ENCODE peak calls at places on chromosomes 7 and 10, in eight cellular contexts. F is ascending aorta; H is astrocyte of the spinal cord; G is kidney; C is AG04450; R is endodermal cell; I is activated CD8-positive, alpha-beta T cell treated with anti-CD3 and anti-CD28 coated beads for 36 hours; S is fibroblast of pulmonary artery. O is an unnamed sample.

GRCh38 chr7:103307487-103308231 is 10.4 kb downstream of the PMPCB start:
- DNase-seq in F (no peak), H (no peak), G (no peak), C (no peak), R (no peak), I (no peak), S (no peak), O (no peak)

GRCh38 chr7:94174375-94174774 is 170.2 kb upstream of the BET1 start:
- DNase-seq in F (no peak), H (no peak), G (no peak), C (no peak), R (no peak), I (no peak), S (no peak), O (no peak)

GRCh38 chr7:106047818-106048490 is 64.2 kb downstream of the SYPL1 start:
- DNase-seq in F (no peak), H (no peak), G (no peak), C (no peak), R (no peak), I (no peak), S (no peak), O (no peak)

GRCh38 chr7:151690597-151690996 is 170.9 kb upstream of the RHEB start:
- DNase-seq in F (no peak), H (no peak), G (peak), C (no peak), R (no peak), I (no peak), S (peak), O (no peak)

GRCh38 chr10:97685395-97685958 is 1.6 kb downstream of the AVPI1 start:
- DNase-seq in F (no peak), H (peak), G (no peak), C (no peak), R (peak), I (no peak), S (peak), O (no peak)

GRCh38 chr7:19665399-19666008 is 43.3 kb downstream of the POLR1F start:
- DNase-seq in F (no peak), H (peak), G (no peak), C (peak), R (no peak), I (no peak), S (peak), O (no peak)

GRCh38 chr10:1293147-1293546 is 237.0 kb downstream of the WDR37 start:
- DNase-seq in F (no peak), H (no peak), G (no peak), C (no peak), R (no peak), I (no peak), S (no peak), O (no peak)

GRCh38 chr7:119283353-119283752 is 989.6 kb upstream of the KCND2 start:
- DNase-seq in F (no peak), H (no peak), G (no peak), C (no peak), R (no peak), I (no peak), S (no peak), O (no peak)

GRCh38 chr10:12787297-12787696 is 214.2 kb downstream of the CCDC3 start:
- DNase-seq in F (no peak), H (peak), G (no peak), C (no peak), R (no peak), I (no peak), S (no peak), O (no peak)

GRCh38 chr10:59672150-59672875 is 37.3 kb downstream of the SLC16A9 start:
- DNase-seq in F (no peak), H (no peak), G (no peak), C (no peak), R (no peak), I (no peak), S (no peak), O (no peak)

GRCh38 chr10:59678884-59679301 is 30.8 kb downstream of the SLC16A9 start:
- DNase-seq in F (no peak), H (no peak), G (no peak), C (no peak), R (no peak), I (peak), S (peak), O (no peak)

GRCh38 chr10:59677253-59677831 is 32.3 kb downstream of the SLC16A9 start:
- DNase-seq in F (no peak), H (no peak), G (no peak), C (no peak), R (no peak), I (no peak), S (no peak), O (no peak)

GRCh38 chr10:59674211-59674836 is 35.3 kb downstream of the SLC16A9 start:
- DNase-seq in F (no peak), H (peak), G (no peak), C (no peak), R (no peak), I (no peak), S (peak), O (no peak)

GRCh38 chr10:59675812-59676211 is 33.8 kb downstream of the SLC16A9 start:
- DNase-seq in F (no peak), H (no peak), G (no peak), C (no peak), R (peak), I (no peak), S (no peak), O (no peak)
- TF ChIP-seq CTCF in F (no peak), H (no peak), G (no peak), C (no peak), R (peak), I (no peak), S (no peak), O (peak)

GRCh38 chr7:2114052-2114451 is 118.7 kb downstream of the MAD1L1 start:
- DNase-seq in F (no peak), H (peak), G (peak), C (peak), R (no peak), I (no peak), S (peak), O (no peak)
- TF ChIP-seq CTCF in F (no peak), H (peak), G (no peak), C (no peak), R (no peak), I (no peak), S (no peak), O (peak)

GRCh38 chr7:78489423-78489822 is 690.9 kb downstream of the PHTF2 start:
- DNase-seq in F (no peak), H (no peak), G (no peak), C (no peak), R (no peak), I (no peak), S (no peak), O (no peak)

GRCh38 chr7:78490526-78490925 is 692.0 kb downstream of the PHTF2 start:
- DNase-seq in F (no peak), H (no peak), G (no peak), C (no peak), R (no peak), I (no peak), S (no peak), O (no peak)

GRCh38 chr7:78489851-78490250 is 691.3 kb downstream of the PHTF2 start:
- DNase-seq in F (no peak), H (no peak), G (no peak), C (no peak), R (no peak), I (no peak), S (no peak), O (no peak)

GRCh38 chr7:78492146-78492545 is 693.6 kb downstream of the PHTF2 start:
- DNase-seq in F (no peak), H (no peak), G (no peak), C (no peak), R (no peak), I (no peak), S (no peak), O (no peak)

DNA sequence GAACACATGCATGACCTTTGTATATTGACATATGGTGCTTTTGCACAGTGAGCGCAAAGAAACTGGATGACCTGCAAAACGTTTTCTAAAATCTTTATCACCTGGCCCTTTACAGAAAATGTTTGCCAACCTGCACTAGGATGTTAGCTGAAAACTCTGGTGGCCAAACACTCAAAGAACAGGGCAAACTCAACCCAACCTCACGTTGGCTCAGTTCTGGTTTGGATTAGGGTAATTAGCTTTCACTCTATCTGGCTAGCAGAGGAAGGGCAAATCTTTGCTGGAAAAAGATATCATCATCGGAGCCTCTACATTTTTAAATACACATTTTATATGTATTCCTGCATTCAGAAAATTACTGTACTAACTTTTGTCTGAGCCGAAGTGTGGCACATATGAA is 688.9 kb downstream of the PHTF2 start:
- DNase-seq in F (no peak), H (no peak), G (no peak), C (no peak), R (no peak), I (no peak), S (no peak), O (no peak)
- TF ChIP-seq CTCF in F (no peak), H (no peak), G (no peak), C (no peak), R (no peak), I (no peak), S (no peak), O (no peak)

DNA sequence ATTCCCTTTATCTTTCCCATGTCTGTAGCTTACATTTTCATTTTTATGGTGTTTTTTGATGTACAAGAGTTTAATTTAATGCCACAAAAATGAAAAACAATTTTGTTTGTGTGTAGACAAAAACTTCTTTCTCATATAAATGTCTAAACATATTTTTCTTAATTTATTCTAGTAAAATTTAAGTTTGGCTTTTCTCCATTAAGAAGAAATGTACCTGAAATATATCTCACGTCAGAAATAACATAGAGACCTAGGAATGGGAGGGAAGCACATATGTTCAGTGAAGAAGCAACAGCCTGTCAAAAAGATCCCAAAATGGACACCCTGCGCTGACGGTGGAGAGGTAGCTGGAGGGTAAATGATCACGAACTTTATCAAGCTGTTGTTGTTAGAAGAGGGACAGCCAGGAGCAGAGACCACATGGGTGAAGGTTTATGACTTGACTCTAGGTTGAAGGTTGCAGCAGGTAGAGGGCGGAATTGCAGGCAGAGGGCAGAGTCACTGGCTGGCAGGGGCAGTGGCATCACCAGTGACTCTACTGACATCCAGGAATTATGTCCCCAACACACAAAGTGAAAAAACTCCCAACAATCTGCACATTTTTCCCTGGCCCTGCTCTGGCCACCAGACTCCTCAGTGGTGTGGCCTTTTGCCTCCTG is 225.9 kb upstream of the PRSS58 start:
- DNase-seq in F (no peak), H (no peak), G (no peak), C (no peak), R (peak), I (no peak), S (no peak), O (no peak)
- TF ChIP-seq CTCF in F (no peak), H (no peak), G (no peak), C (no peak), R (peak), I (peak), S (no peak), O (peak)

GRCh38 chr10:121189092-121189491 is 337.9 kb downstream of the WDR11 start:
- DNase-seq in F (no peak), H (no peak), G (no peak), C (no peak), R (no peak), I (no peak), S (no peak), O (no peak)

GRCh38 chr10:121195524-121195910 is 344.4 kb downstream of the WDR11 start:
- DNase-seq in F (no peak), H (no peak), G (no peak), C (no peak), R (no peak), I (no peak), S (no peak), O (no peak)

GRCh38 chr10:121194696-121195523 is 343.7 kb downstream of the WDR11 start:
- DNase-seq in F (no peak), H (no peak), G (no peak), C (no peak), R (no peak), I (no peak), S (no peak), O (no peak)
- TF ChIP-seq CTCF in F (no peak), H (no peak), G (no peak), C (no peak), R (no peak), I (no peak), S (no peak), O (no peak)

DNA sequence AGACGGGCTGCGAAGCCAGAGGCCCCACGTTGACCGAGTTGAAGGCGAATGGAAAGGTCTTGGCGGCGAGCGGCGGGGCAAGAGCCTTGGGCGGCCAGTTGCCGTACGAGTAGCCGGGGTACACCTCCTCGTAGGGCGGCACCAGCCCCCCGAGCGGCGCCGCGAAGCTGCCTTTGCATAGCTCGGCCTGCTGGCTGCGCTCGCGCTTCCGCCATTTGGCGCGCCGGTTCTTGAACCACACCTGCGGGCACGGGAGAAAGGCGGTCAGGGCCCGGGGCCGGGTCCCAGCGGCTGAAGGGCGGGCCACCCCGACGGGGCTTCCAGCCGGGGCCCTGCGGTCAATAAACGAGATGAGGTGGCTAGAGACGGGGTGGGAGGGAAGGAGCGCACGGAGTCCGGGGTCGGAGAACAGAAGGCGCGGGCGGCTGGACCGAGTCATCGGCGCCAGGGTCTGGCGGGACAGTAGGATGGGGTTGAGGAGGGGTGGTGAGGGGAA is 4.8 kb downstream of the ELOVL3 start:
- DNase-seq in F (no peak), H (peak), G (peak), C (no peak), R (peak), I (peak), S (peak), O (no peak)
- TF ChIP-seq CTCF in F (peak), H (peak), G (peak), C (peak), R (peak), I (no peak), S (peak), O (peak)

GRCh38 chr7:116598278-116598677 is 73.4 kb downstream of the CAV1 start:
- DNase-seq in F (no peak), H (no peak), G (no peak), C (no peak), R (peak), I (no peak), S (no peak), O (no peak)
- TF ChIP-seq CTCF in F (no peak), H (peak), G (peak), C (peak), R (peak), I (no peak), S (peak), O (peak)

DNA sequence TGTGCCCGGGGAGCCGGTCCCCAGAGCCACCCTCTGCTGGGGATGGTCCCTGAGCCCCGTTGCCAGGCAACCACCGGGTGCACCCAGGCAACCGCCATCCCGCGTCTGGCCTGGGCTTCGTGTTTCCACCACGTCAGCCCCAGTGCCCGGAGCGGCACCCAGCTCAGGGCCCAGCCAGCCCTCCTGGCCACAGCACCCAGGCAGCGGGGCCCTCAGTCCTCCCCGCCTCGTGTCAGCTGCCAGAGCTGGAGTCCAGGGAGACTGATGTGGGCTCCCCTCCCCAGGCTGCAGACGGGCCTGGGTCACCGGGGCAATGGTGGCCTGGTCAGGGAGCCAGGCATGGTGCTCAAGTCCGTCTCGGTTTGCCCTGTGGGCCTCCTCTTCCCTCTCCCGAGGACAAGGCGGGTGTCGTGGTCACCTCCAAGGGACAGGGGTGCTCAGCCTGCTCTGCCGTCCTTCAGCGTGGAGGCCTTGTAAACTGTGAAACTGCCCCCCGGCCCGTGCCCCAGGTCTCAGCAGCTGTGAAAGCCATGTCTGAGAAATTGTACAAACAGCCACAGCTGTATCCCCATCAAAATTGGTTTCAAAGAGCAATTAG is 72.5 kb downstream of the MICALL2 start:
- DNase-seq in F (no peak), H (no peak), G (no peak), C (no peak), R (no peak), I (no peak), S (no peak), O (no peak)
- TF ChIP-seq CTCF in F (no peak), H (no peak), G (no peak), C (no peak), R (no peak), I (no peak), S (no peak), O (no peak)